ENCODE peak calls at places on chromosomes 7 and 10, in nine cellular contexts. N is ovary, W is NCI-H1048, A is AG04450, V is NCI-H1092 treated with DMSO at 0.1 percent for 48 hours, R is Karpas-422, T is head of caudate nucleus, X is COR-L47, U is Panc1. L is an unnamed sample.

GRCh38 chr7:133365892-133366291 is 113.0 kb downstream of the EXOC4 start:
- DNase-seq in V (no peak), U (no peak), T (no peak), N (no peak), W (no peak), X (no peak), A (no peak), R (no peak), L (no peak)

GRCh38 chr10:61830846-61831273 is 70.6 kb upstream of the ARID5B start:
- DNase-seq in U (no peak), V (no peak), R (no peak), X (no peak), N (no peak), W (no peak), T (no peak), A (no peak), L (no peak)

GRCh38 chr7:95324396-95324795 is at the start of gene PON1:
- DNase-seq in R (no peak), N (no peak), T (no peak), A (no peak), X (peak; percentile 62), U (no peak), W (no peak), V (no peak), L (no peak)

GRCh38 chr7:132760873-132761272 is 184.6 kb upstream of the PLXNA4 start:
- DNase-seq in N (no peak), W (no peak), A (no peak), U (no peak), V (no peak), R (no peak), T (no peak), X (no peak), L (no peak)

GRCh38 chr10:99528256-99528866 is 4.4 kb upstream of the NKX2-3 start:
- DNase-seq in X (no peak), U (no peak), V (no peak), N (no peak), T (no peak), R (no peak), A (no peak), W (no peak), L (no peak)

GRCh38 chr7:42869131-42870020 is 42.5 kb downstream of the C7orf25 start:
- DNase-seq in X (no peak), T (no peak), N (no peak), W (no peak), U (no peak), R (no peak), A (no peak), V (no peak), L (no peak)

GRCh38 chr7:106767498-106768323 is 97.4 kb upstream of the PIK3CG start:
- DNase-seq in R (no peak), T (no peak), X (no peak), W (no peak), A (peak; percentile 61), N (no peak), V (no peak), U (no peak), L (no peak)

GRCh38 chr7:98733036-98733435 is 116.0 kb downstream of the NPTX2 start:
- DNase-seq in R (peak; percentile 95), A (no peak), N (no peak), V (peak; percentile 2), T (no peak), X (peak; percentile 24), W (no peak), U (peak; percentile 25), L (peak; percentile 88)

GRCh38 chr7:232571-233455 is 40.4 kb downstream of the FAM20C start:
- DNase-seq in U (no peak), V (no peak), A (no peak), N (no peak), R (no peak), T (no peak), W (no peak), X (no peak), L (no peak)

GRCh38 chr10:118042336-118042735 is 4.4 kb downstream of the RAB11FIP2 start:
- DNase-seq in U (no peak), R (no peak), V (no peak), A (no peak), N (no peak), X (no peak), T (no peak), W (no peak), L (no peak)

GRCh38 chr10:99784025-99784730 is 1.7 kb downstream of the ABCC2 start:
- DNase-seq in N (no peak), X (no peak), R (no peak), V (no peak), A (peak; percentile 59), T (no peak), U (no peak), W (no peak), L (no peak)

GRCh38 chr10:97062058-97062457 is 123.7 kb downstream of the SLIT1 start:
- DNase-seq in W (no peak), N (no peak), X (no peak), R (no peak), V (no peak), T (no peak), A (no peak), U (no peak), L (no peak)

GRCh38 chr10:5498791-5499492 is 428 bp downstream of the CALML5 start:
- DNase-seq in V (no peak), R (no peak), U (no peak), T (no peak), A (no peak), N (no peak), W (no peak), X (no peak), L (no peak)

GRCh38 chr10:118798186-118798811 is 43.5 kb upstream of the CACUL1 start:
- DNase-seq in R (no peak), A (no peak), V (no peak), X (no peak), W (no peak), T (no peak), N (no peak), U (no peak), L (no peak)

GRCh38 chr7:66356277-66356721 is 151.2 kb downstream of the TPST1 start:
- DNase-seq in U (no peak), A (peak; percentile 52), X (no peak), R (no peak), V (no peak), T (no peak), W (no peak), N (no peak), L (no peak)

L was measured in iPS DF 6.9.